ENCODE peak calls at places on chromosome 19, in eight cellular contexts. B, R, Y, A, Q, K, T and W are unnamed samples.

GRCh38 chr19:1725100-1726064 is 27.9 kb upstream of the ONECUT3 start:
- DNase-seq in B (peak), R (peak), Y (no peak), A (peak), Q (no peak), K (no peak), T (no peak), W (no peak)

GRCh38 chr19:6476155-6476895 is 5.3 kb downstream of the DENND1C start:
- DNase-seq in B (peak), R (peak), Y (peak), A (peak), Q (peak), K (peak), T (no peak), W (no peak)

GRCh38 chr19:56597696-56598095 is 2.6 kb downstream of the ZNF71 start:
- DNase-seq in B (no peak), R (peak), Y (no peak), A (no peak), Q (no peak), K (no peak), T (no peak), W (no peak)

GRCh38 chr19:23002690-23003422 is at the start of gene ZNF728:
- DNase-seq in B (peak), R (no peak), Y (peak), A (no peak), Q (no peak), K (peak), T (peak), W (peak)

GRCh38 chr19:10780368-10780767 is 55.6 kb downstream of the TMED1 start:
- DNase-seq in B (no peak), R (peak), Y (peak), A (no peak), Q (no peak), K (no peak), T (peak), W (no peak)

GRCh38 chr19:20247016-20247683 is 80.1 kb downstream of the ZNF486 start:
- DNase-seq in B (peak), R (peak), Y (no peak), A (peak), Q (peak), K (peak), T (no peak), W (no peak)

GRCh38 chr19:53977429-53977990 is 13.9 kb upstream of the CACNG6 start:
- DNase-seq in B (peak), R (peak), Y (peak), A (peak), Q (peak), K (peak), T (peak), W (peak)

GRCh38 chr19:29807178-29807577 is 4.6 kb upstream of the CCNE1 start:
- DNase-seq in B (no peak), R (no peak), Y (no peak), A (no peak), Q (no peak), K (no peak), T (no peak), W (no peak)

GRCh38 chr19:47228937-47229673 is 1.9 kb downstream of the BBC3 start:
- DNase-seq in B (no peak), R (peak), Y (no peak), A (no peak), Q (peak), K (no peak), T (peak), W (no peak)

GRCh38 chr19:17766543-17767131 is 15.4 kb downstream of the FCHO1 start:
- DNase-seq in B (peak), R (peak), Y (peak), A (peak), Q (no peak), K (peak), T (peak), W (peak)

DNA sequence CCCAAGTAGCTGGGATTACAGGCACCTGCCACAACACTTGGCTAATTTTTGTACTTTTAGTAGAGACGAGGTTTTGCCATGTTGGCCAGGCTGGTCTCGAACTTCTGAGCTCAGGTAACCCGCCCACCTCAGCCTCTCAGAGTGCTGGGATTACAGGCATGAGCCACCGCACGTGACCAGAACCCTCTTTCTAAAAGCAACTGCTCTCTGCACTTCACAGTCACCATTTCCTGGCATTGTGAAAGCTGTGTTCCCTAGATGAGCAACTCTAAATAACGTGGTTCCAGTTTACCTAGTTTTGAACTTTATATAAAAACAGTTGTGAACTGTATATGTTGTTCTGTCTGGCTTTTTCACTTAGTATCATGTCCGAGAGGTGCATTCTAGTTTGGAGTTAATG is 152.9 kb downstream of the SIPA1L3 start:
- DNase-seq in B (no peak), R (no peak), Y (no peak), A (no peak), Q (no peak), K (no peak), T (no peak), W (no peak)
- H3K27ac ChIP-seq in B (no peak), R (no peak), Y (no peak), A (no peak), Q (no peak), K (no peak), T (no peak), W (no peak)

GRCh38 chr19:43563816-43564215 is 11.5 kb downstream of the XRCC1 start:
- DNase-seq in B (no peak), R (no peak), Y (no peak), A (no peak), Q (no peak), K (no peak), T (no peak), W (no peak)

GRCh38 chr19:43562211-43562697 is 13.1 kb downstream of the XRCC1 start:
- DNase-seq in B (no peak), R (no peak), Y (no peak), A (no peak), Q (no peak), K (no peak), T (no peak), W (no peak)

GRCh38 chr19:43560687-43561086 is 14.6 kb downstream of the XRCC1 start:
- DNase-seq in B (no peak), R (peak), Y (no peak), A (no peak), Q (no peak), K (no peak), T (no peak), W (no peak)

GRCh38 chr19:43562698-43563241 is 12.6 kb downstream of the XRCC1 start:
- DNase-seq in B (peak), R (peak), Y (peak), A (no peak), Q (peak), K (peak), T (peak), W (peak)

GRCh38 chr19:43561144-43561970 is 14.0 kb downstream of the XRCC1 start:
- DNase-seq in B (no peak), R (no peak), Y (no peak), A (no peak), Q (no peak), K (no peak), T (no peak), W (no peak)
- H3K27ac ChIP-seq in B (no peak), R (no peak), Y (no peak), A (no peak), Q (no peak), K (no peak), T (no peak), W (no peak)

GRCh38 chr19:12956446-12957388 is at the start of gene GADD45GIP1:
- DNase-seq in B (peak), R (peak), Y (peak), A (no peak), Q (peak), K (peak), T (peak), W (peak)

GRCh38 chr19:12952488-12953455 is 4.3 kb downstream of the GADD45GIP1 start:
- DNase-seq in B (no peak), R (peak), Y (peak), A (no peak), Q (no peak), K (no peak), T (no peak), W (no peak)

GRCh38 chr19:12953456-12954149 is 3.4 kb downstream of the GADD45GIP1 start:
- DNase-seq in B (no peak), R (peak), Y (no peak), A (no peak), Q (no peak), K (no peak), T (no peak), W (no peak)

GRCh38 chr19:12954150-12954962 is 2.7 kb downstream of the GADD45GIP1 start:
- DNase-seq in B (no peak), R (peak), Y (no peak), A (no peak), Q (no peak), K (no peak), T (no peak), W (no peak)

DNA sequence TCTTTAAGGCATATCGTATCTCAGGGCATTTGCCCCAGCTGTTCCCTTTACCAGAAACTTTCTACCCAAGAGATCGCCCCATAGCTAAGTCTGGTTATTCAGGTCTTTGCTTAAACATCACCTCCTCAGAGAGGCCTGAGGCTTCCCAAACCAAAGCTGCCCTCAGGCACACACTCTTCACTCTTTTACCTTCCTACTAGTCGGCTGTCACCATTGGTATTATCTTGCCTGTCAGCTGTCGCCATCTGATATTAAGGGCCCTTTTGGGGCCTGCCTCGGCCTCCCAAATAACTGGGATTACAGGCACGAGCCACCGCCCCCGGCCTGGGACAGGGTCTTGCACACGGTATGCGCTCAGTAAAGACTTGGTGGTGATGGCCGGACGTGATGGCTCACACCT is 1.0 kb downstream of the GADD45GIP1 start:
- DNase-seq in B (no peak), R (peak), Y (no peak), A (no peak), Q (no peak), K (no peak), T (no peak), W (no peak)
- H3K27ac ChIP-seq in B (peak), R (peak), Y (no peak), A (no peak), Q (no peak), K (no peak), T (peak), W (peak)

DNA sequence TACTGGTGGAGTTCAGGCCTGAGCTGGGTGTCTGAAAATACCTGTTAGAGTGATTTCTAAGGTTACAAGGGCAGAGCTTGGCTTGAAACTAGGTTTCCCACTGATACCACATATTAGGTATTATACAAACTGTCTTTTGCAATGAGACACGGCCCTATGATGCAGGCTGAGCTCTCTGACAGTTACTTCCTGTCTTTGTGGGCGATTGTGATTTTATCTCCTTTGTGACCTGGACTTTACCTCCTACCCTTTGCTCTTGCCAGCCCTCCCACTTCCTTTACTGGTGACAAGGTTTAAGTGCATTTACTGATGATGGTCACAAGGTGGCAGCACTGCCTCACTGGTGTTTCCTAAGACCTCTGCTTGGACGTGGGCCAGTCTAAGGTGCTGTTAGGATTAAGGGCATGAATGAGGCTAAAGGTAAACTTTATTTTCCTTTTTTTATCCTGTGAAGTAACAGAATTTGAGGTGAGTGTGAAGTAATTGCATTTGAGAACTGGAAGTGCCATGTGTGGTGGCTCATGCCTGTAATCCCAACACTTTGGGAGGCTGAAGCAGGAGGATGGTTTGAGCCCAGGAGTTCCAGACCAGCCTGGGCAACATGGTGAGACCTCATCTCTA is 7.7 kb upstream of the CXCL17 start:
- DNase-seq in B (peak), R (peak), Y (peak), A (peak), Q (peak), K (peak), T (peak), W (peak)
- H3K27ac ChIP-seq in B (peak), R (no peak), Y (no peak), A (no peak), Q (peak), K (no peak), T (no peak), W (no peak)